ENCODE peak calls at places on chromosomes 4 and X, in four cellular contexts. Y, V, S and T are unnamed samples.

GRCh38 chr4:119627267-119628190 is 1.1 kb downstream of the PDE5A start:
- DNase-seq in Y (peak; percentile 46), S (peak; percentile 91), V (peak; percentile 53), T (peak; percentile 46)

GRCh38 chrX:46575991-46576392 is 2.4 kb downstream of the CHST7 start:
- DNase-seq in V (peak; percentile 68), S (peak; percentile 72), Y (no peak), T (peak; percentile 54)

GRCh38 chrX:78946178-78946896 is 1.1 kb downstream of the P2RY10 start:
- DNase-seq in S (no peak), Y (no peak), V (no peak), T (no peak)

GRCh38 chr4:176236909-176237308 is 32.1 kb downstream of the ASB5 start:
- DNase-seq in S (no peak), V (no peak), Y (no peak), T (no peak)

GRCh38 chrX:134572816-134573682 is 85.2 kb downstream of the PLAC1 start:
- DNase-seq in S (no peak), V (no peak), Y (peak; percentile 18), T (no peak)

GRCh38 chr4:74942251-74942917 is 9.5 kb downstream of the PARM1 start:
- DNase-seq in Y (no peak), S (no peak), V (no peak), T (no peak)

GRCh38 chr4:183492791-183493221 is 12.1 kb upstream of the ING2 start:
- DNase-seq in Y (no peak), V (no peak), S (no peak), T (no peak)

GRCh38 chr4:6343950-6344408 is 74.3 kb downstream of the WFS1 start:
- DNase-seq in S (no peak), Y (peak; percentile 85), V (no peak), T (no peak)

GRCh38 chr4:138439143-138439581 is 197.0 kb upstream of the SLC7A11 start:
- DNase-seq in V (no peak), S (no peak), Y (no peak), T (no peak)

GRCh38 chr4:109994415-109994827 is 81.7 kb downstream of the EGF start:
- DNase-seq in V (no peak), S (no peak), Y (no peak), T (no peak)
- H3K27ac ChIP-seq in V (no peak overlapping the region), S (no peak overlapping the region), Y (no peak overlapping the region), T (no peak overlapping the region)

DNA sequence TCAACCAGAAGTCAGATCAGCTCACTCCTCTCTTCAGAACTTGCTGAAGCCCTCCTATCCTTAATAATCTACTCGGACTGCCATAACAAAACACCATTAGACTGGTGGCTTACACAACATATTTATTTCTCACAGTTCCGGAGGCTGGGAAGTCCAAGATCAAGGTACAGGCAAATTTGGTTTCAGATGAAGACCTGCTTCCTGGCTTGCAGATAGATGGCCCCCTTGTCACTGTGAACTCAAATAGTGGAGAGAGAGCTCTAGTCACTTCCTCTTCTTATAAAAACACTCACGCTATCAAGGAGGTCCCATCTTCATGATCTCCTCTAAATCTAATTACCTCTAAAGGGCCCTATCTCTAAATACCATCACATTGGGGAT is 125.1 kb downstream of the CAMK2D start:
- DNase-seq in S (no peak), Y (no peak), V (no peak), T (no peak)
- H3K4me1 ChIP-seq in S (peaks cover 13% of the 10 kb centered on the region), Y (peaks cover 79% of the 10 kb centered on the region), V (no peaks in the 10 kb centered on the region), T (no peaks in the 10 kb centered on the region)

DNA sequence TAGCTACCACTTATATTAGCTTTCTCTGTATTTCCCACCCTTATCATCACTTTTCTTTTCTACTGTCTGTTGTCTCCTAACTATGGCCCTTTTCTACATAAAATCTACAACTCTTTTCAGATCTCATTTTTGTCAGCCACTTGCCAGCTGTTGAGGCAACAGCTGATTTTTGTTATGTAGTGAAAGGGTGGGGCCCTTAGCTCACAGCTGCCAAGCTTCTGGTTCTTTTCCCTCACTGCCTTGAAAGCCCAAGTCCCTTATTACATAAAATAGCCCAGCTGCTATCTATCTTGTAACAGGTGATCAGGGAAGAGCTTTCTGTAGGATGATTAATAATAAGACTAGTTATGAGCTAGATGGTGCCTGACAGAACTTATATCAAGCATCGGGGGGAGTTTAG is 45.9 kb downstream of the ADGRL3 start:
- DNase-seq in S (no peak), V (no peak), Y (no peak), T (no peak)
- H3K27ac ChIP-seq in S (peak overlapping the region; percentile 46), V (no peak overlapping the region), Y (no peak overlapping the region), T (no peak overlapping the region)

GRCh38 chrX:67601771-67602170 is 58.0 kb downstream of the AR start:
- DNase-seq in S (no peak), Y (no peak), V (no peak), T (no peak)
- H3K4me1 ChIP-seq in S (no peaks in the 10 kb centered on the region), Y (peaks cover 44% of the 10 kb centered on the region), V (no peaks in the 10 kb centered on the region), T (no peaks in the 10 kb centered on the region)

GRCh38 chr4:8221985-8222384 is 22.9 kb downstream of the SH3TC1 start:
- DNase-seq in V (no peak), Y (no peak), S (no peak), T (no peak)

GRCh38 chr4:8222609-8223391 is 23.7 kb downstream of the SH3TC1 start:
- DNase-seq in S (no peak), Y (no peak), V (no peak), T (no peak)

GRCh38 chr4:8220661-8221446 is 21.8 kb downstream of the SH3TC1 start:
- DNase-seq in V (no peak), S (no peak), Y (no peak), T (no peak)

GRCh38 chr4:8219236-8219635 is 20.1 kb downstream of the SH3TC1 start:
- DNase-seq in V (no peak), S (no peak), Y (no peak), T (no peak)

DNA sequence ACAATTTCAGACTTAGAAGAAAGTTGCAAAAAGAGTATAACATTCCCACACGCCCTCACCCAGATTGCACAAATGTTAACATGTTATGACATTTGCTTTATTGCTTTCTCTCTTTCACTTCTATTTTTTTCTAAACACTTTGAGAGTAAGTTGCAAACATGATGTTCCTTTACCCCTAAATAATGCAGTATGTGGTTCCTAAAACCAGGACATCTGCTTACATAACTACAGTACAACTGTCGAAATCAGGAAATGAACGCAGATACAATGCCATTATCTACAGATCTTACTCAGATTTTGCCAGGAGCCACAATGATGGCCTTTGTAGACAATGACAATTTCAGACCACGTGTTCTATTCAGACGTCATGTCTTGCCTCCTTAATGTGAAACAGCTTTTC is 22.4 kb downstream of the SH3TC1 start:
- DNase-seq in Y (no peak), V (no peak), S (no peak), T (no peak)
- H3K27ac ChIP-seq in Y (no peak overlapping the region), V (no peak overlapping the region), S (no peak overlapping the region), T (no peak overlapping the region)

GRCh38 chrX:10121787-10122186 is 35.0 kb upstream of the CLCN4 start:
- DNase-seq in V (no peak), Y (no peak), S (no peak), T (no peak)
- H3K4me1 ChIP-seq in V (no peaks in the 10 kb centered on the region), Y (no peaks in the 10 kb centered on the region), S (no peaks in the 10 kb centered on the region), T (no peaks in the 10 kb centered on the region)